ENCODE peak calls at places on chromosomes 11 and 22, in seven cellular contexts. Q, P, E, D, Z, O and U are unnamed samples.

GRCh38 chr22:49365910-49366309 is 461.8 kb downstream of the BRD1 start:
- DNase-seq in O (no peak), Q (no peak), P (no peak), Z (no peak), E (no peak), D (no peak), U (no peak)

GRCh38 chr11:95895815-95896214 is 28.1 kb downstream of the MTMR2 start:
- DNase-seq in E (no peak), D (no peak), P (no peak), Q (no peak), Z (no peak), O (no peak), U (no peak)

GRCh38 chr11:109267293-109268095 is 154.5 kb upstream of the C11orf87 start:
- DNase-seq in Q (no peak), O (no peak), Z (no peak), P (no peak), E (no peak), D (no peak), U (no peak)

GRCh38 chr22:29359469-29359868 is 28.9 kb downstream of the AP1B1 start:
- DNase-seq in Q (peak), Z (peak), P (peak), O (peak), E (peak), D (peak), U (no peak)

GRCh38 chr22:31350410-31350863 is 4.3 kb upstream of the PATZ1 start:
- DNase-seq in D (no peak), Z (peak), E (no peak), O (peak), P (no peak), Q (no peak), U (no peak)

GRCh38 chr11:113974741-113975470 is at the start of gene HTR3A:
- DNase-seq in P (no peak), O (peak), Z (peak), Q (peak), D (peak), E (peak), U (no peak)

GRCh38 chr11:9953994-9954626 is 290.2 kb downstream of the SWAP70 start:
- DNase-seq in Q (no peak), D (no peak), O (no peak), E (no peak), P (peak), Z (no peak), U (no peak)

GRCh38 chr11:61026121-61027031 is 54.9 kb downstream of the CD6 start:
- DNase-seq in O (no peak), D (no peak), E (no peak), P (no peak), Q (no peak), Z (no peak), U (no peak)

GRCh38 chr11:28777126-28777525 is 668.9 kb downstream of the METTL15 start:
- DNase-seq in D (no peak), E (no peak), Q (no peak), O (no peak), Z (no peak), P (no peak), U (no peak)

GRCh38 chr11:115170133-115170815 is 333.9 kb downstream of the CADM1 start:
- DNase-seq in P (peak), E (no peak), Q (no peak), O (no peak), D (peak), Z (peak), U (no peak)

GRCh38 chr11:12125609-12126149 is 15.3 kb downstream of the MICAL2 start:
- DNase-seq in D (no peak), E (no peak), Q (no peak), O (no peak), Z (no peak), P (peak), U (no peak)

GRCh38 chr22:46777609-46777970 is 15.1 kb downstream of the TBC1D22A start:
- DNase-seq in Z (no peak), P (no peak), Q (no peak), O (no peak), E (no peak), D (no peak), U (no peak)

GRCh38 chr11:131056036-131056435 is 139.8 kb upstream of the SNX19 start:
- DNase-seq in Q (no peak), D (no peak), P (no peak), Z (no peak), E (no peak), O (no peak), U (no peak)

GRCh38 chr11:120086651-120087050 is 51.3 kb downstream of the TRIM29 start:
- DNase-seq in P (no peak), D (no peak), E (no peak), Z (no peak), O (no peak), Q (no peak), U (no peak)

GRCh38 chr22:22939537-22940368 is 52.1 kb downstream of the IGLL5 start:
- DNase-seq in Q (no peak), Z (no peak), E (no peak), P (no peak), D (no peak), O (peak), U (no peak)

GRCh38 chr11:15923169-15923568 is 433.2 kb downstream of the SOX6 start:
- DNase-seq in Q (no peak), O (no peak), E (no peak), Z (no peak), P (no peak), D (no peak), U (no peak)

GRCh38 chr22:21699643-21700042 is 33.8 kb downstream of the PPIL2 start:
- DNase-seq in P (no peak), D (no peak), E (no peak), Q (no peak), Z (no peak), O (no peak), U (no peak)

GRCh38 chr11:46242961-46243795 is 34.3 kb upstream of the CREB3L1 start:
- DNase-seq in Z (peak), O (peak), P (peak), E (peak), Q (peak), D (peak), U (peak)
- TF ChIP-seq POLR2A in Z (peak), O (peak), P (peak), E (peak), Q (peak), D (peak), U (peak)

GRCh38 chr11:48020092-48020755 is 39.9 kb downstream of the PTPRJ start:
- DNase-seq in P (no peak), E (no peak), D (peak), Q (no peak), O (no peak), Z (peak), U (peak)
- TF ChIP-seq POLR2A in P (no peak), E (no peak), D (no peak), Q (no peak), O (no peak), Z (no peak), U (peak)

GRCh38 chr11:19712281-19713220 is at the start of gene NAV2:
- DNase-seq in P (peak), E (peak), O (peak), Q (peak), Z (peak), D (peak), U (peak)
- TF ChIP-seq POLR2A in P (peak), E (peak), O (peak), Q (peak), Z (peak), D (peak), U (no peak)

DNA sequence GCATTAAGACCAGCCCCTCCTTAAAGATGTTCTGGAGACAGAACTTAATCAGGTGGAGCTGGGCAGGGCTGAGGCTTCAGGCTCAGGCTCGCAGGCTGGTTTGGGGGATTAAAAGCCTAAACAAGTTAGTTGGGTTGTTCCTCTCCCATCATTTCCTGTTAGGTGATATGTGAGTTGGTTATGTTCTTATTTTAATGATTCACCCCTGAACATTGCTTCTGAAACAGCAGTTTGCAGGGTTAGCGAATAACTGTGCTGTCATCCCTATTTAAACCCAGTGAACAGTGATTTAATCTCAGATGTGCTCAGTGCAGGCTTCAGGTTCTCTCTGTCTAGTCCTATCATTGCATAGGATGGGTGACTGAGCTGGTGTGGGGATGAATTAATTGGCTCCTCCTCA is 47.4 kb upstream of the BIRC3 start:
- DNase-seq in Q (no peak), Z (no peak), D (no peak), E (no peak), O (no peak), P (peak), U (no peak)
- TF ChIP-seq POLR2A in Q (no peak), Z (no peak), D (no peak), E (no peak), O (no peak), P (no peak), U (no peak)

GRCh38 chr11:72523991-72524390 is 89.7 kb upstream of the CLPB start:
- DNase-seq in Q (no peak), P (no peak), Z (no peak), O (no peak), E (no peak), D (no peak), U (no peak)
- TF ChIP-seq POLR2A in Q (no peak), P (no peak), Z (no peak), O (no peak), E (no peak), D (no peak), U (no peak)